ENCODE peak calls at places on chromosomes 5 and 9, in nine cellular contexts. K is OCI-LY7, A is T-helper 1 cell, L is GM20000, G is NCI-H1105, R is ovary, J is WERI-Rb-1, X is AG09319, B is cardiac fibroblast. V is an unnamed sample.

GRCh38 chr9:109795613-109796012 is 15.6 kb downstream of the PALM2AKAP2 start:
- DNase-seq in X (no peak), G (no peak), B (no peak), A (no peak), K (no peak), R (no peak), L (no peak), J (no peak), V (no peak)

GRCh38 chr5:93899026-93899600 is 157.7 kb upstream of the POU5F2 start:
- DNase-seq in L (peak), B (no peak), G (no peak), R (no peak), A (no peak), X (no peak), J (no peak), K (peak), V (no peak)

GRCh38 chr9:121322037-121322736 is 47.9 kb downstream of the STOM start:
- DNase-seq in B (peak), L (no peak), R (no peak), K (no peak), G (no peak), A (no peak), X (peak), J (no peak), V (no peak)

GRCh38 chr5:39079147-39079546 is 4.9 kb upstream of the RICTOR start:
- DNase-seq in R (no peak), L (no peak), A (no peak), J (no peak), B (no peak), X (no peak), K (no peak), G (no peak), V (no peak)

GRCh38 chr5:157690690-157691433 is 19.5 kb downstream of the C5orf52 start:
- DNase-seq in J (no peak), B (no peak), R (no peak), X (no peak), G (no peak), K (no peak), L (no peak), A (no peak), V (no peak)

GRCh38 chr5:1876708-1877433 is 5.9 kb downstream of the IRX4 start:
- DNase-seq in L (no peak), R (no peak), B (no peak), G (no peak), A (no peak), K (no peak), J (no peak), X (no peak), V (no peak)

GRCh38 chr5:81022688-81023084 is 62.5 kb downstream of the RASGRF2 start:
- DNase-seq in J (no peak), A (no peak), L (no peak), R (no peak), B (no peak), X (no peak), K (no peak), G (no peak), V (no peak)

GRCh38 chr5:38783011-38783551 is 62.7 kb upstream of the OSMR start:
- DNase-seq in K (no peak), R (no peak), G (peak), B (peak), J (no peak), L (no peak), X (peak), A (no peak), V (no peak)

GRCh38 chr5:142134333-142135010 is 25.9 kb downstream of the NDFIP1 start:
- DNase-seq in X (no peak), J (no peak), R (no peak), A (no peak), L (no peak), B (no peak), G (no peak), K (no peak), V (no peak)

GRCh38 chr9:120714846-120715231 is 569 bp upstream of the MEGF9 start:
- DNase-seq in K (no peak), L (no peak), B (no peak), A (no peak), G (no peak), R (no peak), X (no peak), J (no peak), V (peak)

GRCh38 chr5:88536146-88536545 is 267.5 kb upstream of the TMEM161B start:
- DNase-seq in B (no peak), L (no peak), X (no peak), R (no peak), A (no peak), J (no peak), G (no peak), K (no peak), V (no peak)

GRCh38 chr9:36903541-36904435 is 130.3 kb downstream of the PAX5 start:
- DNase-seq in J (no peak), R (peak), A (no peak), L (no peak), G (no peak), B (peak), K (no peak), X (no peak), V (peak)

GRCh38 chr5:151040211-151040747 is 19.9 kb downstream of the GPX3 start:
- DNase-seq in G (no peak), A (no peak), K (no peak), L (no peak), J (no peak), B (no peak), X (no peak), R (no peak), V (no peak)

GRCh38 chr5:100676807-100677631 is 141.8 kb downstream of the FAM174A start:
- DNase-seq in A (no peak), X (no peak), J (no peak), K (no peak), R (no peak), B (peak), L (no peak), G (peak), V (no peak)

GRCh38 chr5:179732918-179733763 is 519 bp downstream of the MAML1 start:
- DNase-seq in B (peak), G (peak), L (no peak), K (peak), A (peak), R (peak), J (peak), X (no peak), V (peak)

GRCh38 chr9:87681271-87682061 is 44.5 kb upstream of the CTSL start:
- DNase-seq in G (no peak), X (no peak), R (no peak), A (no peak), K (no peak), L (no peak), B (no peak), J (no peak), V (no peak)

GRCh38 chr9:109463924-109464625 is 34.0 kb downstream of the PTPN3 start:
- DNase-seq in X (no peak), J (no peak), K (no peak), R (no peak), G (no peak), A (no peak), B (no peak), L (no peak), V (no peak)

GRCh38 chr5:172274951-172275753 is 8.4 kb downstream of the UBTD2 start:
- DNase-seq in X (no peak), L (no peak), G (no peak), B (peak), J (no peak), R (no peak), K (no peak), A (peak), V (no peak)

GRCh38 chr9:116303270-116303904 is 149.8 kb downstream of the PAPPA start:
- DNase-seq in G (no peak), L (no peak), A (no peak), K (no peak), R (no peak), J (no peak), X (no peak), B (no peak), V (no peak)

GRCh38 chr5:140402258-140403074 is 833 bp downstream of the ANKHD1 start:
- DNase-seq in X (no peak), G (peak), A (peak), K (peak), R (no peak), L (no peak), J (peak), B (peak), V (peak)

GRCh38 chr5:125756456-125756855 is 666.8 kb upstream of the GRAMD2B start:
- DNase-seq in X (no peak), L (no peak), J (no peak), G (no peak), B (peak), A (no peak), K (no peak), R (no peak), V (no peak)

GRCh38 chr9:91421987-91422765 is 1.5 kb downstream of the NFIL3 start:
- DNase-seq in B (peak), G (no peak), X (no peak), R (no peak), L (peak), A (no peak), K (no peak), J (no peak), V (no peak)

GRCh38 chr5:176187276-176188062 is 50.8 kb upstream of the SIMC1 start:
- DNase-seq in J (no peak), B (no peak), K (no peak), R (no peak), X (no peak), L (no peak), G (no peak), A (no peak), V (no peak)

GRCh38 chr5:322281-322941 is 897 bp downstream of the AHRR start:
- DNase-seq in G (no peak), X (no peak), L (peak), K (no peak), J (no peak), R (no peak), B (peak), A (no peak), V (no peak)

GRCh38 chr9:129595323-129595741 is 25.6 kb downstream of the C9orf50 start:
- DNase-seq in B (no peak), R (no peak), A (no peak), X (no peak), K (no peak), J (no peak), L (no peak), G (no peak), V (no peak)

GRCh38 chr5:140111043-140111858 is 2.7 kb upstream of the PURA start:
- DNase-seq in X (no peak), A (no peak), K (no peak), J (peak), G (no peak), L (no peak), R (no peak), B (no peak), V (no peak)

GRCh38 chr5:169168288-169168687 is 132.7 kb downstream of the SLIT3 start:
- DNase-seq in L (no peak), J (no peak), G (no peak), X (no peak), B (no peak), K (no peak), R (no peak), A (no peak), V (no peak)

V was measured in BE2C.